ENCODE peak calls at places on chromosomes 3 and 15, in eight cellular contexts. One of them, this sample, is unnamed. For H3K36me3 and H3K27me3, the result is how much of the 10 kb centered on the place peaks cover.

GRCh38 chr3:56976666-56977560 is 83.6 kb upstream of the SPATA12 start:
- DNase-seq in GM23248: peak
- DNase-seq in GM23338: peak
- DNase-seq in Peyer's patch: no peak
- DNase-seq in BE2C: peak
- DNase-seq in mesendoderm: peak
- DNase-seq in psoas muscle: no peak
- DNase-seq in ascending aorta: peak
- DNase-seq in this sample: no peak

GRCh38 chr3:19598870-19599269 is 335.1 kb downstream of the EFHB start:
- DNase-seq in GM23248: no peak
- DNase-seq in GM23338: no peak
- DNase-seq in Peyer's patch: no peak
- DNase-seq in BE2C: no peak
- DNase-seq in mesendoderm: no peak
- DNase-seq in psoas muscle: no peak
- DNase-seq in ascending aorta: no peak
- DNase-seq in this sample: no peak

GRCh38 chr3:122183521-122183892 is at the start of gene CASR:
- DNase-seq in GM23248: peak
- DNase-seq in GM23338: peak
- DNase-seq in Peyer's patch: no peak
- DNase-seq in BE2C: no peak
- DNase-seq in mesendoderm: peak
- DNase-seq in psoas muscle: no peak
- DNase-seq in ascending aorta: no peak
- DNase-seq in this sample: peak

GRCh38 chr15:20353966-20354883 is 187.4 kb downstream of the GOLGA6L6 start:
- DNase-seq in GM23248: no peak
- DNase-seq in GM23338: no peak
- DNase-seq in Peyer's patch: no peak
- DNase-seq in BE2C: no peak
- DNase-seq in mesendoderm: no peak
- DNase-seq in psoas muscle: peak
- DNase-seq in ascending aorta: no peak
- DNase-seq in this sample: peak

GRCh38 chr3:183210862-183211341 is 42.2 kb upstream of the B3GNT5 start:
- DNase-seq in GM23248: no peak
- DNase-seq in GM23338: no peak
- DNase-seq in Peyer's patch: no peak
- DNase-seq in BE2C: no peak
- DNase-seq in mesendoderm: no peak
- DNase-seq in psoas muscle: no peak
- DNase-seq in ascending aorta: peak
- DNase-seq in this sample: no peak

GRCh38 chr3:11671648-11672100 is 28.0 kb upstream of the VGLL4 start:
- DNase-seq in GM23248: peak
- DNase-seq in GM23338: no peak
- DNase-seq in Peyer's patch: peak
- DNase-seq in BE2C: no peak
- DNase-seq in mesendoderm: no peak
- DNase-seq in psoas muscle: no peak
- DNase-seq in ascending aorta: no peak
- DNase-seq in this sample: no peak

GRCh38 chr3:127412578-127413317 is 124.9 kb upstream of the PRR20G start:
- DNase-seq in GM23248: no peak
- DNase-seq in GM23338: no peak
- DNase-seq in Peyer's patch: peak
- DNase-seq in BE2C: no peak
- DNase-seq in mesendoderm: no peak
- DNase-seq in psoas muscle: peak
- DNase-seq in ascending aorta: peak
- DNase-seq in this sample: no peak

GRCh38 chr3:195013411-195013810 is 257.5 kb downstream of the XXYLT1 start:
- DNase-seq in GM23248: no peak
- DNase-seq in GM23338: no peak
- DNase-seq in Peyer's patch: peak
- DNase-seq in BE2C: no peak
- DNase-seq in mesendoderm: no peak
- DNase-seq in psoas muscle: no peak
- DNase-seq in ascending aorta: peak
- DNase-seq in this sample: no peak

GRCh38 chr3:5750874-5751273 is 563.4 kb downstream of the EDEM1 start:
- DNase-seq in GM23248: no peak
- DNase-seq in GM23338: no peak
- DNase-seq in Peyer's patch: no peak
- DNase-seq in BE2C: no peak
- DNase-seq in mesendoderm: no peak
- DNase-seq in psoas muscle: no peak
- DNase-seq in ascending aorta: no peak
- DNase-seq in this sample: no peak

GRCh38 chr3:71796268-71796667 is 11.3 kb upstream of the PROK2 start:
- DNase-seq in GM23248: no peak
- DNase-seq in GM23338: no peak
- DNase-seq in Peyer's patch: no peak
- DNase-seq in BE2C: no peak
- DNase-seq in mesendoderm: no peak
- DNase-seq in psoas muscle: no peak
- DNase-seq in ascending aorta: no peak
- DNase-seq in this sample: no peak

GRCh38 chr15:36940207-36940606 is 160.1 kb downstream of the MEIS2 start:
- DNase-seq in GM23248: no peak
- DNase-seq in GM23338: no peak
- DNase-seq in Peyer's patch: no peak
- DNase-seq in BE2C: no peak
- DNase-seq in mesendoderm: no peak
- DNase-seq in psoas muscle: no peak
- DNase-seq in ascending aorta: no peak
- DNase-seq in this sample: no peak

GRCh38 chr15:36933239-36933990 is 166.9 kb downstream of the MEIS2 start:
- DNase-seq in GM23248: no peak
- DNase-seq in GM23338: no peak
- DNase-seq in Peyer's patch: no peak
- DNase-seq in BE2C: no peak
- DNase-seq in mesendoderm: no peak
- DNase-seq in psoas muscle: no peak
- DNase-seq in ascending aorta: no peak
- DNase-seq in this sample: no peak

GRCh38 chr15:36938131-36938530 is 162.2 kb downstream of the MEIS2 start:
- DNase-seq in GM23248: no peak
- DNase-seq in GM23338: no peak
- DNase-seq in Peyer's patch: no peak
- DNase-seq in BE2C: no peak
- DNase-seq in mesendoderm: no peak
- DNase-seq in psoas muscle: no peak
- DNase-seq in ascending aorta: no peak
- DNase-seq in this sample: no peak

GRCh38 chr15:36938764-36939163 is 161.6 kb downstream of the MEIS2 start:
- DNase-seq in GM23248: no peak
- DNase-seq in GM23338: no peak
- DNase-seq in Peyer's patch: no peak
- DNase-seq in BE2C: no peak
- DNase-seq in mesendoderm: no peak
- DNase-seq in psoas muscle: no peak
- DNase-seq in ascending aorta: no peak
- DNase-seq in this sample: no peak

DNA sequence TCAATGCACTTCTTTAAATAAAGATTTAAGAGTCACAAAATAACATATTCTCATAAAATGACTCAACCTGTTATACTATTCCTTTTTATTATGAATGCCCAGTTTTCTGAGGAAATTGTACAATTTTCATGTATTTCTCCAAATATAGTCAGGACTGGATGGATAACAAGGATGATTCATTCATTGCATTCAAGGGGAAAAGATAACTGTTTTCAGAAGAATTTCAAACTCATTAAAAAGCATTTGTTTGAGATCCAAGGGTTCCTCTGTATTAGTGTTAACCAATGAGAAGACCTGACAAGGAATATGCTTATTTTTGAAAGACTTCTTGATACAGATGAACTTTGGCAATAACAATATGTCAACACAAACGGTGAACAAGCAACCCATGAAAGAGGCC is 163.7 kb downstream of the MEIS2 start:
- DNase-seq in GM23248: peak
- DNase-seq in GM23338: no peak
- DNase-seq in Peyer's patch: no peak
- DNase-seq in BE2C: no peak
- DNase-seq in mesendoderm: no peak
- DNase-seq in psoas muscle: no peak
- DNase-seq in ascending aorta: no peak
- DNase-seq in this sample: no peak
- H3K36me3 ChIP-seq in GM23248: under half
- H3K36me3 ChIP-seq in GM23338: under half
- H3K36me3 ChIP-seq in Peyer's patch: under half
- H3K36me3 ChIP-seq in BE2C: under half
- H3K36me3 ChIP-seq in mesendoderm: under half
- H3K36me3 ChIP-seq in psoas muscle: under half
- H3K36me3 ChIP-seq in ascending aorta: under half
- H3K36me3 ChIP-seq in this sample: under half

GRCh38 chr3:185400340-185400667 is 37.4 kb downstream of the MAP3K13 start:
- DNase-seq in GM23248: peak
- DNase-seq in GM23338: no peak
- DNase-seq in Peyer's patch: no peak
- DNase-seq in BE2C: no peak
- DNase-seq in mesendoderm: no peak
- DNase-seq in psoas muscle: no peak
- DNase-seq in ascending aorta: no peak
- DNase-seq in this sample: no peak

GRCh38 chr3:185399629-185400339 is 36.8 kb downstream of the MAP3K13 start:
- DNase-seq in GM23248: no peak
- DNase-seq in GM23338: peak
- DNase-seq in Peyer's patch: no peak
- DNase-seq in BE2C: no peak
- DNase-seq in mesendoderm: no peak
- DNase-seq in psoas muscle: no peak
- DNase-seq in ascending aorta: no peak
- DNase-seq in this sample: peak

GRCh38 chr3:185401319-185401955 is 38.5 kb downstream of the MAP3K13 start:
- DNase-seq in GM23248: no peak
- DNase-seq in GM23338: no peak
- DNase-seq in Peyer's patch: no peak
- DNase-seq in BE2C: peak
- DNase-seq in mesendoderm: no peak
- DNase-seq in psoas muscle: no peak
- DNase-seq in ascending aorta: no peak
- DNase-seq in this sample: no peak

GRCh38 chr3:185400866-185401265 is 37.9 kb downstream of the MAP3K13 start:
- DNase-seq in GM23248: no peak
- DNase-seq in GM23338: no peak
- DNase-seq in Peyer's patch: no peak
- DNase-seq in BE2C: no peak
- DNase-seq in mesendoderm: no peak
- DNase-seq in psoas muscle: no peak
- DNase-seq in ascending aorta: no peak
- DNase-seq in this sample: no peak

GRCh38 chr3:185397676-185398075 is 34.7 kb downstream of the MAP3K13 start:
- DNase-seq in GM23248: no peak
- DNase-seq in GM23338: no peak
- DNase-seq in Peyer's patch: no peak
- DNase-seq in BE2C: peak
- DNase-seq in mesendoderm: no peak
- DNase-seq in psoas muscle: no peak
- DNase-seq in ascending aorta: no peak
- DNase-seq in this sample: no peak
- H3K27me3 ChIP-seq in GM23248: under half
- H3K27me3 ChIP-seq in GM23338: under half
- H3K27me3 ChIP-seq in Peyer's patch: under half
- H3K27me3 ChIP-seq in BE2C: under half
- H3K27me3 ChIP-seq in mesendoderm: under half
- H3K27me3 ChIP-seq in psoas muscle: under half
- H3K27me3 ChIP-seq in ascending aorta: under half
- H3K27me3 ChIP-seq in this sample: under half

GRCh38 chr3:30766522-30766921 is 127.9 kb downstream of the GADL1 start:
- DNase-seq in GM23248: no peak
- DNase-seq in GM23338: no peak
- DNase-seq in Peyer's patch: no peak
- DNase-seq in BE2C: no peak
- DNase-seq in mesendoderm: no peak
- DNase-seq in psoas muscle: no peak
- DNase-seq in ascending aorta: no peak
- DNase-seq in this sample: no peak

GRCh38 chr3:30774062-30774461 is 120.4 kb downstream of the GADL1 start:
- DNase-seq in GM23248: no peak
- DNase-seq in GM23338: no peak
- DNase-seq in Peyer's patch: no peak
- DNase-seq in BE2C: no peak
- DNase-seq in mesendoderm: no peak
- DNase-seq in psoas muscle: no peak
- DNase-seq in ascending aorta: no peak
- DNase-seq in this sample: no peak

GRCh38 chr3:30770387-30770786 is 124.1 kb downstream of the GADL1 start:
- DNase-seq in GM23248: peak
- DNase-seq in GM23338: no peak
- DNase-seq in Peyer's patch: no peak
- DNase-seq in BE2C: no peak
- DNase-seq in mesendoderm: peak
- DNase-seq in psoas muscle: peak
- DNase-seq in ascending aorta: peak
- DNase-seq in this sample: no peak

GRCh38 chr3:30768703-30769550 is 125.5 kb downstream of the GADL1 start:
- DNase-seq in GM23248: peak
- DNase-seq in GM23338: peak
- DNase-seq in Peyer's patch: peak
- DNase-seq in BE2C: peak
- DNase-seq in mesendoderm: peak
- DNase-seq in psoas muscle: peak
- DNase-seq in ascending aorta: peak
- DNase-seq in this sample: peak
- H3K36me3 ChIP-seq in GM23248: under half
- H3K36me3 ChIP-seq in GM23338: under half
- H3K36me3 ChIP-seq in Peyer's patch: under half
- H3K36me3 ChIP-seq in BE2C: under half
- H3K36me3 ChIP-seq in mesendoderm: under half
- H3K36me3 ChIP-seq in psoas muscle: under half
- H3K36me3 ChIP-seq in ascending aorta: under half
- H3K36me3 ChIP-seq in this sample: under half

GRCh38 chr3:58093573-58094195 is 85.5 kb downstream of the FLNB start:
- DNase-seq in GM23248: peak
- DNase-seq in GM23338: no peak
- DNase-seq in Peyer's patch: no peak
- DNase-seq in BE2C: no peak
- DNase-seq in mesendoderm: peak
- DNase-seq in psoas muscle: no peak
- DNase-seq in ascending aorta: peak
- DNase-seq in this sample: no peak
- H3K27me3 ChIP-seq in GM23248: under half
- H3K27me3 ChIP-seq in GM23338: under half
- H3K27me3 ChIP-seq in Peyer's patch: under half
- H3K27me3 ChIP-seq in BE2C: under half
- H3K27me3 ChIP-seq in mesendoderm: under half
- H3K27me3 ChIP-seq in psoas muscle: under half
- H3K27me3 ChIP-seq in ascending aorta: under half
- H3K27me3 ChIP-seq in this sample: under half

This sample was measured in H7.